ENCODE peak calls at places on chromosomes 3 and 15, in nine cellular contexts. One of them, this sample, is unnamed.

GRCh38 chr15:93974804-93975481 is 256.4 kb upstream of the MCTP2 start:
- DNase-seq in activated gamma-delta T cell treated with Interleukin-2 at 50 U/mL for 16 hours: no peak
- DNase-seq in tibial nerve: no peak
- DNase-seq in mucosa of descending colon: no peak
- DNase-seq in fibroblast of mammary gland: peak; percentile 66
- DNase-seq in stimulated activated CD4-positive, alpha-beta T cell treated with anti-CD3 and anti-CD28 coated beads, Interleukin-4, amount 100 ng/mL, for 24 hours: no peak
- DNase-seq in nephron progenitor cell: peak; percentile 10
- DNase-seq in adrenal gland: no peak
- DNase-seq in iris pigment epithelial cell: peak; percentile 9
- DNase-seq in this sample: no peak

GRCh38 chr3:184568918-184569829 is 7.6 kb downstream of the EPHB3 start:
- DNase-seq in adrenal gland: peak; percentile 59
- DNase-seq in stimulated activated CD4-positive, alpha-beta T cell treated with anti-CD3 and anti-CD28 coated beads, Interleukin-4, amount 100 ng/mL, for 24 hours: peak; percentile 16
- DNase-seq in nephron progenitor cell: peak; percentile 77
- DNase-seq in tibial nerve: peak; percentile 83
- DNase-seq in mucosa of descending colon: peak; percentile 83
- DNase-seq in fibroblast of mammary gland: peak; percentile 97
- DNase-seq in activated gamma-delta T cell treated with Interleukin-2 at 50 U/mL for 16 hours: no peak
- DNase-seq in iris pigment epithelial cell: peak; percentile 87
- DNase-seq in this sample: no peak

GRCh38 chr3:53773586-53774368 is 72.4 kb downstream of the CHDH start:
- DNase-seq in activated gamma-delta T cell treated with Interleukin-2 at 50 U/mL for 16 hours: no peak
- DNase-seq in tibial nerve: no peak
- DNase-seq in mucosa of descending colon: no peak
- DNase-seq in adrenal gland: peak; percentile 47
- DNase-seq in fibroblast of mammary gland: peak; percentile 89
- DNase-seq in iris pigment epithelial cell: peak; percentile 85
- DNase-seq in stimulated activated CD4-positive, alpha-beta T cell treated with anti-CD3 and anti-CD28 coated beads, Interleukin-4, amount 100 ng/mL, for 24 hours: no peak
- DNase-seq in nephron progenitor cell: no peak
- DNase-seq in this sample: no peak

GRCh38 chr3:48555949-48556795 is 431 bp downstream of the PFKFB4 start:
- DNase-seq in fibroblast of mammary gland: no peak
- DNase-seq in adrenal gland: no peak
- DNase-seq in mucosa of descending colon: no peak
- DNase-seq in iris pigment epithelial cell: no peak
- DNase-seq in tibial nerve: no peak
- DNase-seq in nephron progenitor cell: no peak
- DNase-seq in stimulated activated CD4-positive, alpha-beta T cell treated with anti-CD3 and anti-CD28 coated beads, Interleukin-4, amount 100 ng/mL, for 24 hours: no peak
- DNase-seq in activated gamma-delta T cell treated with Interleukin-2 at 50 U/mL for 16 hours: no peak
- DNase-seq in this sample: no peak

GRCh38 chr15:66682865-66683264 is 19.2 kb upstream of the SMAD6 start:
- DNase-seq in tibial nerve: no peak
- DNase-seq in nephron progenitor cell: no peak
- DNase-seq in iris pigment epithelial cell: peak; percentile 62
- DNase-seq in activated gamma-delta T cell treated with Interleukin-2 at 50 U/mL for 16 hours: no peak
- DNase-seq in stimulated activated CD4-positive, alpha-beta T cell treated with anti-CD3 and anti-CD28 coated beads, Interleukin-4, amount 100 ng/mL, for 24 hours: no peak
- DNase-seq in adrenal gland: no peak
- DNase-seq in mucosa of descending colon: no peak
- DNase-seq in fibroblast of mammary gland: peak; percentile 56
- DNase-seq in this sample: no peak

GRCh38 chr3:122952509-122952908 is 75.1 kb downstream of the SEMA5B start:
- DNase-seq in mucosa of descending colon: no peak
- DNase-seq in stimulated activated CD4-positive, alpha-beta T cell treated with anti-CD3 and anti-CD28 coated beads, Interleukin-4, amount 100 ng/mL, for 24 hours: no peak
- DNase-seq in iris pigment epithelial cell: peak; percentile 15
- DNase-seq in adrenal gland: no peak
- DNase-seq in nephron progenitor cell: no peak
- DNase-seq in activated gamma-delta T cell treated with Interleukin-2 at 50 U/mL for 16 hours: no peak
- DNase-seq in fibroblast of mammary gland: peak; percentile 11
- DNase-seq in tibial nerve: no peak
- DNase-seq in this sample: no peak

GRCh38 chr3:185822957-185823279 is 1.9 kb downstream of the IGF2BP2 start:
- DNase-seq in activated gamma-delta T cell treated with Interleukin-2 at 50 U/mL for 16 hours: no peak
- DNase-seq in adrenal gland: no peak
- DNase-seq in fibroblast of mammary gland: no peak
- DNase-seq in iris pigment epithelial cell: no peak
- DNase-seq in stimulated activated CD4-positive, alpha-beta T cell treated with anti-CD3 and anti-CD28 coated beads, Interleukin-4, amount 100 ng/mL, for 24 hours: no peak
- DNase-seq in nephron progenitor cell: no peak
- DNase-seq in mucosa of descending colon: no peak
- DNase-seq in tibial nerve: no peak
- DNase-seq in this sample: no peak

GRCh38 chr15:27574541-27575054 is 524.5 kb downstream of the OCA2 start:
- DNase-seq in activated gamma-delta T cell treated with Interleukin-2 at 50 U/mL for 16 hours: no peak
- DNase-seq in nephron progenitor cell: no peak
- DNase-seq in fibroblast of mammary gland: no peak
- DNase-seq in tibial nerve: no peak
- DNase-seq in stimulated activated CD4-positive, alpha-beta T cell treated with anti-CD3 and anti-CD28 coated beads, Interleukin-4, amount 100 ng/mL, for 24 hours: no peak
- DNase-seq in iris pigment epithelial cell: no peak
- DNase-seq in mucosa of descending colon: no peak
- DNase-seq in adrenal gland: no peak
- DNase-seq in this sample: no peak

GRCh38 chr3:25182794-25183193 is 245.3 kb upstream of the RARB start:
- DNase-seq in stimulated activated CD4-positive, alpha-beta T cell treated with anti-CD3 and anti-CD28 coated beads, Interleukin-4, amount 100 ng/mL, for 24 hours: no peak
- DNase-seq in nephron progenitor cell: no peak
- DNase-seq in tibial nerve: no peak
- DNase-seq in mucosa of descending colon: no peak
- DNase-seq in adrenal gland: no peak
- DNase-seq in iris pigment epithelial cell: no peak
- DNase-seq in activated gamma-delta T cell treated with Interleukin-2 at 50 U/mL for 16 hours: no peak
- DNase-seq in fibroblast of mammary gland: no peak
- DNase-seq in this sample: no peak

GRCh38 chr15:60479361-60479684 is 381 bp upstream of the ICE2 start:
- DNase-seq in stimulated activated CD4-positive, alpha-beta T cell treated with anti-CD3 and anti-CD28 coated beads, Interleukin-4, amount 100 ng/mL, for 24 hours: no peak
- DNase-seq in fibroblast of mammary gland: no peak
- DNase-seq in activated gamma-delta T cell treated with Interleukin-2 at 50 U/mL for 16 hours: no peak
- DNase-seq in mucosa of descending colon: no peak
- DNase-seq in adrenal gland: no peak
- DNase-seq in nephron progenitor cell: no peak
- DNase-seq in tibial nerve: no peak
- DNase-seq in iris pigment epithelial cell: no peak
- DNase-seq in this sample: no peak

GRCh38 chr15:29934251-29934650 is 112.0 kb upstream of the TJP1 start:
- DNase-seq in fibroblast of mammary gland: peak; percentile 86
- DNase-seq in nephron progenitor cell: no peak
- DNase-seq in activated gamma-delta T cell treated with Interleukin-2 at 50 U/mL for 16 hours: no peak
- DNase-seq in tibial nerve: no peak
- DNase-seq in adrenal gland: no peak
- DNase-seq in mucosa of descending colon: no peak
- DNase-seq in iris pigment epithelial cell: peak; percentile 86
- DNase-seq in stimulated activated CD4-positive, alpha-beta T cell treated with anti-CD3 and anti-CD28 coated beads, Interleukin-4, amount 100 ng/mL, for 24 hours: no peak
- DNase-seq in this sample: no peak

GRCh38 chr15:96270581-96271172 is 59.8 kb upstream of the NR2F2 start:
- DNase-seq in tibial nerve: no peak
- DNase-seq in fibroblast of mammary gland: peak; percentile 80
- DNase-seq in adrenal gland: no peak
- DNase-seq in iris pigment epithelial cell: peak; percentile 79
- DNase-seq in mucosa of descending colon: no peak
- DNase-seq in nephron progenitor cell: no peak
- DNase-seq in stimulated activated CD4-positive, alpha-beta T cell treated with anti-CD3 and anti-CD28 coated beads, Interleukin-4, amount 100 ng/mL, for 24 hours: no peak
- DNase-seq in activated gamma-delta T cell treated with Interleukin-2 at 50 U/mL for 16 hours: no peak
- DNase-seq in this sample: no peak

GRCh38 chr3:43998841-43999805 is 242.6 kb upstream of the TOPAZ1 start:
- DNase-seq in mucosa of descending colon: no peak
- DNase-seq in activated gamma-delta T cell treated with Interleukin-2 at 50 U/mL for 16 hours: no peak
- DNase-seq in iris pigment epithelial cell: peak; percentile 10
- DNase-seq in stimulated activated CD4-positive, alpha-beta T cell treated with anti-CD3 and anti-CD28 coated beads, Interleukin-4, amount 100 ng/mL, for 24 hours: no peak
- DNase-seq in fibroblast of mammary gland: peak; percentile 74
- DNase-seq in nephron progenitor cell: peak; percentile 84
- DNase-seq in adrenal gland: no peak
- DNase-seq in tibial nerve: no peak
- DNase-seq in this sample: no peak

GRCh38 chr3:47367631-47368030 is 13.2 kb upstream of the PTPN23 start:
- DNase-seq in adrenal gland: no peak
- DNase-seq in tibial nerve: no peak
- DNase-seq in nephron progenitor cell: no peak
- DNase-seq in iris pigment epithelial cell: no peak
- DNase-seq in activated gamma-delta T cell treated with Interleukin-2 at 50 U/mL for 16 hours: no peak
- DNase-seq in fibroblast of mammary gland: no peak
- DNase-seq in mucosa of descending colon: no peak
- DNase-seq in stimulated activated CD4-positive, alpha-beta T cell treated with anti-CD3 and anti-CD28 coated beads, Interleukin-4, amount 100 ng/mL, for 24 hours: no peak
- DNase-seq in this sample: no peak

GRCh38 chr15:100720406-100720967 is 118.1 kb downstream of the ASB7 start:
- DNase-seq in adrenal gland: peak; percentile 14
- DNase-seq in stimulated activated CD4-positive, alpha-beta T cell treated with anti-CD3 and anti-CD28 coated beads, Interleukin-4, amount 100 ng/mL, for 24 hours: no peak
- DNase-seq in nephron progenitor cell: no peak
- DNase-seq in fibroblast of mammary gland: no peak
- DNase-seq in mucosa of descending colon: no peak
- DNase-seq in iris pigment epithelial cell: no peak
- DNase-seq in activated gamma-delta T cell treated with Interleukin-2 at 50 U/mL for 16 hours: no peak
- DNase-seq in tibial nerve: no peak
- DNase-seq in this sample: no peak

GRCh38 chr3:160677459-160677901 is 520 bp downstream of the ARL14 start:
- DNase-seq in mucosa of descending colon: no peak
- DNase-seq in activated gamma-delta T cell treated with Interleukin-2 at 50 U/mL for 16 hours: no peak
- DNase-seq in iris pigment epithelial cell: peak; percentile 9
- DNase-seq in nephron progenitor cell: peak; percentile 15
- DNase-seq in tibial nerve: no peak
- DNase-seq in fibroblast of mammary gland: no peak
- DNase-seq in adrenal gland: no peak
- DNase-seq in stimulated activated CD4-positive, alpha-beta T cell treated with anti-CD3 and anti-CD28 coated beads, Interleukin-4, amount 100 ng/mL, for 24 hours: no peak
- DNase-seq in this sample: no peak

GRCh38 chr3:26437678-26438077 is 184.9 kb upstream of the LRRC3B start:
- DNase-seq in tibial nerve: no peak
- DNase-seq in iris pigment epithelial cell: peak; percentile 69
- DNase-seq in fibroblast of mammary gland: peak; percentile 50
- DNase-seq in activated gamma-delta T cell treated with Interleukin-2 at 50 U/mL for 16 hours: no peak
- DNase-seq in stimulated activated CD4-positive, alpha-beta T cell treated with anti-CD3 and anti-CD28 coated beads, Interleukin-4, amount 100 ng/mL, for 24 hours: no peak
- DNase-seq in adrenal gland: no peak
- DNase-seq in nephron progenitor cell: no peak
- DNase-seq in mucosa of descending colon: no peak
- DNase-seq in this sample: no peak

GRCh38 chr15:75718326-75718725 is 5.7 kb upstream of the CSPG4 start:
- DNase-seq in activated gamma-delta T cell treated with Interleukin-2 at 50 U/mL for 16 hours: no peak
- DNase-seq in nephron progenitor cell: no peak
- DNase-seq in mucosa of descending colon: no peak
- DNase-seq in iris pigment epithelial cell: peak; percentile 59
- DNase-seq in fibroblast of mammary gland: peak; percentile 64
- DNase-seq in adrenal gland: no peak
- DNase-seq in stimulated activated CD4-positive, alpha-beta T cell treated with anti-CD3 and anti-CD28 coated beads, Interleukin-4, amount 100 ng/mL, for 24 hours: no peak
- DNase-seq in tibial nerve: no peak
- DNase-seq in this sample: no peak

GRCh38 chr15:63045438-63046278 is 3.1 kb downstream of the TPM1 start:
- DNase-seq in nephron progenitor cell: no peak
- DNase-seq in adrenal gland: no peak
- DNase-seq in tibial nerve: no peak
- DNase-seq in fibroblast of mammary gland: no peak
- DNase-seq in mucosa of descending colon: no peak
- DNase-seq in iris pigment epithelial cell: peak; percentile 28
- DNase-seq in stimulated activated CD4-positive, alpha-beta T cell treated with anti-CD3 and anti-CD28 coated beads, Interleukin-4, amount 100 ng/mL, for 24 hours: no peak
- DNase-seq in activated gamma-delta T cell treated with Interleukin-2 at 50 U/mL for 16 hours: no peak
- DNase-seq in this sample: no peak

GRCh38 chr3:113255854-113256615 is 44.7 kb downstream of the BOC start:
- DNase-seq in iris pigment epithelial cell: no peak
- DNase-seq in fibroblast of mammary gland: no peak
- DNase-seq in tibial nerve: no peak
- DNase-seq in nephron progenitor cell: no peak
- DNase-seq in adrenal gland: no peak
- DNase-seq in mucosa of descending colon: no peak
- DNase-seq in activated gamma-delta T cell treated with Interleukin-2 at 50 U/mL for 16 hours: no peak
- DNase-seq in stimulated activated CD4-positive, alpha-beta T cell treated with anti-CD3 and anti-CD28 coated beads, Interleukin-4, amount 100 ng/mL, for 24 hours: no peak
- DNase-seq in this sample: no peak

This sample was measured in activated naive CD8-positive, alpha-beta T cell treated with anti-CD3 and anti-CD28 coated beads, Interleukin-2, amount 50 U/mL, for 16 hours.